ENCODE peak calls at places on chromosomes 4 and X, in seven cellular contexts. Z is H9, O is tibial artery, H is HepG2, K is transverse colon, U is Peyer's patch, J is thoracic aorta. I is an unnamed sample. For H3K4me1, the result is how much of the 10 kb centered on the place peaks cover.

GRCh38 chrX:107701493-107702121 is 73.3 kb downstream of the PRPS1 start:
- DNase-seq in Z (no peak), O (no peak), H (no peak), K (no peak), U (peak), J (no peak), I (no peak)

GRCh38 chr4:174316954-174317353 is 33.2 kb downstream of the CEP44 start:
- DNase-seq in Z (no peak), O (no peak), H (no peak), K (no peak), U (no peak), J (no peak), I (no peak)

GRCh38 chr4:184094532-184095192 is 123.0 kb downstream of the ENPP6 start:
- DNase-seq in Z (no peak), O (no peak), H (no peak), K (no peak), U (no peak), J (no peak), I (no peak)

GRCh38 chrX:9807355-9808182 is 21.3 kb downstream of the SHROOM2 start:
- DNase-seq in Z (no peak), O (no peak), H (no peak), K (peak), U (no peak), J (no peak), I (no peak)

GRCh38 chrX:129875669-129876068 is 30.3 kb upstream of the UTP14A start:
- DNase-seq in Z (no peak), O (no peak), H (no peak), K (no peak), U (no peak), J (no peak), I (no peak)

GRCh38 chr4:183860110-183860509 is 45.0 kb upstream of the STOX2 start:
- DNase-seq in Z (no peak), O (no peak), H (no peak), K (no peak), U (no peak), J (no peak), I (no peak)

GRCh38 chrX:103919336-103919682 is 43.1 kb upstream of the TMSB15B start:
- DNase-seq in Z (no peak), O (no peak), H (no peak), K (peak), U (peak), J (no peak), I (no peak)

GRCh38 chrX:9337056-9337455 is 127.8 kb upstream of the TBL1X start:
- DNase-seq in Z (no peak), O (peak), H (no peak), K (no peak), U (no peak), J (no peak), I (no peak)

GRCh38 chr4:88275516-88275915 is 8.8 kb downstream of the PPM1K start:
- DNase-seq in Z (no peak), O (no peak), H (no peak), K (no peak), U (no peak), J (no peak), I (peak)

GRCh38 chr4:19927381-19927780 is 324.3 kb upstream of the SLIT2 start:
- DNase-seq in Z (no peak), O (no peak), H (no peak), K (no peak), U (no peak), J (no peak), I (no peak)

GRCh38 chr4:133186210-133186609 is 37.1 kb downstream of the PCDH10 start:
- DNase-seq in Z (no peak), O (no peak), H (no peak), K (no peak), U (no peak), J (no peak), I (no peak)

GRCh38 chrX:67732864-67733263 is 189.0 kb downstream of the AR start:
- DNase-seq in Z (no peak), O (no peak), H (no peak), K (no peak), U (no peak), J (no peak), I (no peak)

GRCh38 chr4:140252742-140253555 is 99.0 kb upstream of the MAML3 start:
- DNase-seq in Z (peak), O (peak), H (no peak), K (peak), U (peak), J (no peak), I (peak)

GRCh38 chr4:76752911-76753494 is 144.9 kb downstream of the SOWAHB start:
- DNase-seq in Z (no peak), O (peak), H (no peak), K (no peak), U (no peak), J (peak), I (peak)

GRCh38 chr4:13984996-13985780 is 357.7 kb upstream of the BOD1L1 start:
- DNase-seq in Z (no peak), O (peak), H (no peak), K (no peak), U (no peak), J (no peak), I (no peak)

GRCh38 chrX:34956915-34957314 is 14.3 kb downstream of the FAM47B start:
- DNase-seq in Z (no peak), O (no peak), H (no peak), K (no peak), U (no peak), J (no peak), I (no peak)

GRCh38 chr4:72701987-72702819 is 133.2 kb upstream of the ADAMTS3 start:
- DNase-seq in Z (no peak), O (peak), H (peak), K (no peak), U (no peak), J (no peak), I (no peak)

GRCh38 chrX:37873220-37873619 is 25.8 kb upstream of the DYNLT3 start:
- DNase-seq in Z (no peak), O (no peak), H (no peak), K (no peak), U (no peak), J (no peak), I (no peak)

GRCh38 chr4:143085224-143085623 is 99.5 kb upstream of the USP38 start:
- DNase-seq in Z (no peak), O (no peak), H (no peak), K (no peak), U (no peak), J (no peak), I (no peak)

GRCh38 chr4:68074397-68074796 is 55.3 kb downstream of the TMPRSS11F start:
- DNase-seq in Z (no peak), O (no peak), H (no peak), K (no peak), U (no peak), J (no peak), I (no peak)

DNA sequence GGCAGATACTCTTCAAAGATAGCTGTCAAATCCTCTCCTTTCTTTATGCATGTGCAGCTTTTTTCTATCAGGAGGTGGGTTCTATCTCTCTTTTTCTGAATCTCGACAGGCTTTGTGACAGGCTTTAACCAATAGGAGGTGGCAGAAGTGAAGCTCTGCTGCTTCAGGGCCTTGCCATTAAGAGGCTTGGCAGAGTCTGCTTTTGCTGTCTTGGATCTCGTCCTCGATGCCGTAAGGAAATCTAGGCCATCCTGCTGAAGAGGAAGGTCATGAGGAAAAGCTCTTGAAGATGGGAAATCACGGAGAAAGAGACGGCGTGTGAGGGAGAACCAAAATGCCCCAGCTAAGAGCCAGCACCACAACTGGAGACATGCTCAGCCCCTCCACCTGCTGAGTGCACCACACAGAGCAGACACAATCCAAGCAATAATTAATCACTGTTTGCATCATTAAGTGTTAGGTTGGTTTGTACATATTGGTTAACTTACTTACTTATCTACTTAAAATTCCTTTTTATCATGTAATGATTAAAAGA is 92.2 kb downstream of the DDIT4L start:
- DNase-seq in Z (no peak), O (no peak), H (no peak), K (no peak), U (no peak), J (no peak), I (no peak)
- H3K4me1 ChIP-seq in Z (under half), O (under half), H (under half), K (under half), U (under half), J (under half), I (under half)

GRCh38 chr4:74619931-74620702 is 174.2 kb downstream of the BTC start:
- DNase-seq in Z (no peak), O (no peak), H (no peak), K (no peak), U (no peak), J (no peak), I (no peak)

GRCh38 chr4:74615411-74615810 is 170.5 kb downstream of the AREG start:
- DNase-seq in Z (no peak), O (no peak), H (no peak), K (no peak), U (no peak), J (no peak), I (no peak)

GRCh38 chr4:74621616-74622015 is 172.7 kb downstream of the BTC start:
- DNase-seq in Z (no peak), O (no peak), H (no peak), K (no peak), U (no peak), J (no peak), I (no peak)

GRCh38 chr4:74618166-74618565 is 173.2 kb downstream of the AREG start:
- DNase-seq in Z (no peak), O (no peak), H (no peak), K (no peak), U (no peak), J (no peak), I (no peak)

DNA sequence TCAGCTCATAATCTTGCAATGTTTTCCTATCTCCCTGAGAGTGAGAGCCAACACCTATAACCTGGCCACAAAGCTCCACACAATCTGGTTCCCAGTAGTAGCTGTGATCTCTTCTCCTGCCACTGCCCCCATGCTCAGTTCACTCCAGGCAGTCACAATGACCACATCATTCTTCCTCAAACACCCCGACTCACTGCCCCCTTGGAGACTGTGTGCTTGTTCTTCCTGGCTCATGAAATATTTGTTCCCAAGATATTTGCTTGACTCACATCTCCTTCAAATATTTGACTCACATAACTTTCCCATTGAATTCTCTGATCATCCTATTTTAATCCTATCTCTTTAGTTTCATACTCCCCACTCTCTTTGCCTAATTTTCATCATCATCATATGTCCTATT is 173.7 kb downstream of the AREG start:
- DNase-seq in Z (no peak), O (no peak), H (no peak), K (no peak), U (no peak), J (no peak), I (no peak)
- H3K4me1 ChIP-seq in Z (under half), O (under half), H (under half), K (under half), U (under half), J (under half), I (under half)

DNA sequence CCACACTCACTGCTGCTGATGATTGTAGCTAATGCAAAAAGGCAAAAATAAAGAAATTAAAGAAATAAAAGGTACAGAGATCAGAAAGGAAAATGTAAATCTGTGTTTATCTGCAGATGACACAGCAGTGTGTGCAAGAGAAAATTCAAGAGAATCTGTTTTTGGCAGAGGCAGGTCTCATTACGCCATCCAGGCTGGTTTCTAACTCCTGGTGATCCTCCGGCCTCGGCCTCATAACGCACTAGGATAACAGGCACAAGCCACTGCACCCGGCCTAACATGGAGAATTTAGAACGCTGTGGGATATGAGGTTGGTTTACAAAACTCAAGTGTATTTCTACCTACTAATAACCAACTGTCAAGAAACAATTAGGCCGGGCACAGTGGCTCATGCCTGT is 29.4 kb downstream of the CTBP1 start:
- DNase-seq in Z (no peak), O (no peak), H (no peak), K (no peak), U (no peak), J (no peak), I (no peak)
- H3K4me1 ChIP-seq in Z (under half), O (under half), H (under half), K (under half), U (under half), J (under half), I (under half)

GRCh38 chr4:106105697-106106096 is 210.3 kb downstream of the TBCK start:
- DNase-seq in Z (no peak), O (no peak), H (no peak), K (no peak), U (no peak), J (no peak), I (no peak)
- H3K4me1 ChIP-seq in Z (under half), O (under half), H (under half), K (under half), U (under half), J (under half), I (under half)

GRCh38 chr4:79535516-79535915 is 127.5 kb upstream of the GK2 start:
- DNase-seq in Z (no peak), O (no peak), H (no peak), K (no peak), U (no peak), J (no peak), I (no peak)
- H3K4me1 ChIP-seq in Z (under half), O (under half), H (under half), K (under half), U (under half), J (under half), I (under half)

GRCh38 chr4:168690199-168690598 is 193.3 kb downstream of the PALLD start:
- DNase-seq in Z (no peak), O (no peak), H (no peak), K (no peak), U (no peak), J (no peak), I (no peak)

GRCh38 chr4:168691621-168692376 is 194.9 kb downstream of the PALLD start:
- DNase-seq in Z (no peak), O (no peak), H (no peak), K (no peak), U (no peak), J (no peak), I (no peak)

GRCh38 chr4:168688584-168688983 is 191.7 kb downstream of the PALLD start:
- DNase-seq in Z (no peak), O (no peak), H (no peak), K (no peak), U (no peak), J (no peak), I (no peak)

GRCh38 chr4:168693750-168694470 is 197.1 kb downstream of the PALLD start:
- DNase-seq in Z (no peak), O (no peak), H (no peak), K (no peak), U (no peak), J (no peak), I (no peak)

DNA sequence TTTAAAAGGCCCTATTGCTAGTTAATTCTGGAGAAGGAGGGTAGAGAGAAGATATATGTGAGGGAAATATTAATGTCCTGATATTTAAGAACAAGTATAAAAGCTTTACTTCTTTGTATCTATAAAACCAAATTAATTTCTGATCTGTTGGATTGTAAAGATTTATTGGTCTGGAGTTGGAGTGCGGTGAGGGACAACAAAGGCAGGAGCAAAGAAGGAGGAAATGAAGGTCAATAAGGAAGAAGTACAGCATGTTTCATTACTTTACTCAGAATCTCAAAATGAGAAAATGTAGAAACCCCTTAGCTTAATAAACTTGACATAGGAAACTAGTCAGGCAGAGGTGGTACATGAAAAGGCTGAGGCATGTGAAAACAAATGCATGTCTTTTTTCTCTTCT is 192.9 kb downstream of the PALLD start:
- DNase-seq in Z (no peak), O (no peak), H (no peak), K (no peak), U (no peak), J (no peak), I (no peak)
- H3K4me1 ChIP-seq in Z (under half), O (under half), H (under half), K (under half), U (under half), J (under half), I (under half)

GRCh38 chrX:31323658-31324057 is 251.8 kb upstream of the FTHL17 start:
- DNase-seq in Z (no peak), O (no peak), H (no peak), K (no peak), U (no peak), J (no peak), I (no peak)

GRCh38 chrX:31316340-31316991 is 244.6 kb upstream of the FTHL17 start:
- DNase-seq in Z (no peak), O (no peak), H (peak), K (no peak), U (no peak), J (no peak), I (no peak)

GRCh38 chrX:31319586-31319985 is 247.7 kb upstream of the FTHL17 start:
- DNase-seq in Z (no peak), O (no peak), H (no peak), K (no peak), U (no peak), J (no peak), I (no peak)

GRCh38 chrX:31318866-31319265 is 247.0 kb upstream of the FTHL17 start:
- DNase-seq in Z (no peak), O (no peak), H (no peak), K (no peak), U (no peak), J (no peak), I (no peak)

DNA sequence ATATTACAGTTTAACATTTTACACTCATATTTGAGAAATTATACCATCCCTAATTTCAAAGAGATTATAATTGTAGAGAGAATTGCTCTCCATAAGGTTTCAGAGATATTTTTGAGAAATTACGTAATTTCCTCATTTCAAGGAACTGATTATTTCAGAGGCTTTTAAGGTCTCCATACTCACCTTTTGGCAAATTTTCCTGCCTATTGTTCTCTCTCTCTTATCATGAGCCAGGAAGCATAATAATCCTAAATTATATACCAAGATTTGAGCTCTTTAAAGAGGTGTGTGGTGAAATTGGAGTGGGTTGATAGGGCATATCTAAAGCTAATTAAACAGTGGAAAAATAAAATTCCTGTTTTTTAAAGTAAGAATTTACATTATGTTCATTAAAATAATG is 248.9 kb upstream of the FTHL17 start:
- DNase-seq in Z (no peak), O (no peak), H (no peak), K (no peak), U (no peak), J (no peak), I (no peak)
- H3K4me1 ChIP-seq in Z (under half), O (under half), H (under half), K (under half), U (under half), J (under half), I (under half)

I was measured in esophagus muscularis mucosa.